ENCODE peak calls at places on chromosomes 6 and 20, in ten cellular contexts. One of them, this sample, is unnamed.

GRCh38 chr6:91565207-91565606 is 978.3 kb upstream of the MAP3K7 start:
- DNase-seq in lung: no peak
- DNase-seq in activated gamma-delta T cell treated with Interleukin-2 at 50 U/mL for 16 hours: no peak
- DNase-seq in KG1: no peak
- DNase-seq in HTR-8/SVneo: no peak
- DNase-seq in GM04504: no peak
- DNase-seq in HCT116: no peak
- DNase-seq in fibroblast of mammary gland: no peak
- DNase-seq in A549: no peak
- DNase-seq in islet precursor cell: no peak
- DNase-seq in this sample: no peak

GRCh38 chr20:4341804-4342560 is 326.6 kb upstream of the RNF24 start:
- DNase-seq in fibroblast of mammary gland: peak; percentile 51
- DNase-seq in GM04504: peak; percentile 53
- DNase-seq in HTR-8/SVneo: peak; percentile 63
- DNase-seq in HCT116: no peak
- DNase-seq in activated gamma-delta T cell treated with Interleukin-2 at 50 U/mL for 16 hours: no peak
- DNase-seq in islet precursor cell: peak; percentile 75
- DNase-seq in A549: no peak
- DNase-seq in lung: no peak
- DNase-seq in KG1: no peak
- DNase-seq in this sample: peak; percentile 45

GRCh38 chr20:47181056-47181862 is 175.2 kb downstream of the ZMYND8 start:
- DNase-seq in islet precursor cell: peak; percentile 76
- DNase-seq in fibroblast of mammary gland: peak; percentile 82
- DNase-seq in activated gamma-delta T cell treated with Interleukin-2 at 50 U/mL for 16 hours: no peak
- DNase-seq in A549: peak; percentile 92
- DNase-seq in HTR-8/SVneo: peak; percentile 88
- DNase-seq in HCT116: peak; percentile 54
- DNase-seq in KG1: no peak
- DNase-seq in GM04504: peak; percentile 31
- DNase-seq in lung: no peak
- DNase-seq in this sample: peak; percentile 62

GRCh38 chr6:137095093-137095492 is 50.3 kb upstream of the IL20RA start:
- DNase-seq in KG1: no peak
- DNase-seq in fibroblast of mammary gland: no peak
- DNase-seq in HTR-8/SVneo: no peak
- DNase-seq in GM04504: no peak
- DNase-seq in islet precursor cell: no peak
- DNase-seq in HCT116: no peak
- DNase-seq in A549: no peak
- DNase-seq in lung: no peak
- DNase-seq in activated gamma-delta T cell treated with Interleukin-2 at 50 U/mL for 16 hours: no peak
- DNase-seq in this sample: no peak

GRCh38 chr20:47224857-47225256 is 131.6 kb downstream of the ZMYND8 start:
- DNase-seq in activated gamma-delta T cell treated with Interleukin-2 at 50 U/mL for 16 hours: no peak
- DNase-seq in KG1: no peak
- DNase-seq in lung: no peak
- DNase-seq in fibroblast of mammary gland: no peak
- DNase-seq in HTR-8/SVneo: no peak
- DNase-seq in GM04504: no peak
- DNase-seq in A549: no peak
- DNase-seq in islet precursor cell: no peak
- DNase-seq in HCT116: no peak
- DNase-seq in this sample: no peak

GRCh38 chr6:67608099-67608749 is 1026.9 kb upstream of the ADGRB3 start:
- DNase-seq in KG1: no peak
- DNase-seq in A549: no peak
- DNase-seq in islet precursor cell: no peak
- DNase-seq in GM04504: no peak
- DNase-seq in fibroblast of mammary gland: no peak
- DNase-seq in HTR-8/SVneo: no peak
- DNase-seq in lung: no peak
- DNase-seq in HCT116: no peak
- DNase-seq in activated gamma-delta T cell treated with Interleukin-2 at 50 U/mL for 16 hours: no peak
- DNase-seq in this sample: no peak

GRCh38 chr6:168201383-168201782 is 118.2 kb downstream of the DACT2 start:
- DNase-seq in HCT116: no peak
- DNase-seq in islet precursor cell: peak; percentile 69
- DNase-seq in GM04504: no peak
- DNase-seq in lung: no peak
- DNase-seq in activated gamma-delta T cell treated with Interleukin-2 at 50 U/mL for 16 hours: no peak
- DNase-seq in A549: peak; percentile 12
- DNase-seq in KG1: no peak
- DNase-seq in fibroblast of mammary gland: no peak
- DNase-seq in HTR-8/SVneo: no peak
- DNase-seq in this sample: peak; percentile 54

GRCh38 chr6:63584125-63584514 is 11.8 kb downstream of the LOC128125822 start:
- DNase-seq in GM04504: no peak
- DNase-seq in lung: no peak
- DNase-seq in KG1: no peak
- DNase-seq in A549: no peak
- DNase-seq in HCT116: no peak
- DNase-seq in fibroblast of mammary gland: peak; percentile 62
- DNase-seq in islet precursor cell: no peak
- DNase-seq in activated gamma-delta T cell treated with Interleukin-2 at 50 U/mL for 16 hours: no peak
- DNase-seq in HTR-8/SVneo: no peak
- DNase-seq in this sample: no peak

GRCh38 chr6:147141690-147142308 is 62.4 kb upstream of the STXBP5 start:
- DNase-seq in HCT116: no peak
- DNase-seq in lung: no peak
- DNase-seq in KG1: no peak
- DNase-seq in fibroblast of mammary gland: peak; percentile 80
- DNase-seq in activated gamma-delta T cell treated with Interleukin-2 at 50 U/mL for 16 hours: no peak
- DNase-seq in islet precursor cell: no peak
- DNase-seq in HTR-8/SVneo: peak; percentile 28
- DNase-seq in A549: no peak
- DNase-seq in GM04504: no peak
- DNase-seq in this sample: no peak

GRCh38 chr20:49287555-49288249 is 9.8 kb upstream of the ZNFX1 start:
- DNase-seq in A549: no peak
- DNase-seq in islet precursor cell: no peak
- DNase-seq in GM04504: no peak
- DNase-seq in lung: no peak
- DNase-seq in KG1: no peak
- DNase-seq in HTR-8/SVneo: no peak
- DNase-seq in fibroblast of mammary gland: peak; percentile 63
- DNase-seq in HCT116: no peak
- DNase-seq in activated gamma-delta T cell treated with Interleukin-2 at 50 U/mL for 16 hours: no peak
- DNase-seq in this sample: no peak

GRCh38 chr20:35005463-35005961 is 49.8 kb downstream of the MYH7B start:
- DNase-seq in HCT116: no peak
- DNase-seq in islet precursor cell: peak; percentile 37
- DNase-seq in fibroblast of mammary gland: no peak
- DNase-seq in A549: no peak
- DNase-seq in KG1: no peak
- DNase-seq in HTR-8/SVneo: no peak
- DNase-seq in GM04504: no peak
- DNase-seq in activated gamma-delta T cell treated with Interleukin-2 at 50 U/mL for 16 hours: no peak
- DNase-seq in lung: no peak
- DNase-seq in this sample: no peak

GRCh38 chr6:7433211-7433610 is 43.6 kb downstream of the RIOK1 start:
- DNase-seq in fibroblast of mammary gland: no peak
- DNase-seq in islet precursor cell: no peak
- DNase-seq in HTR-8/SVneo: no peak
- DNase-seq in lung: no peak
- DNase-seq in KG1: no peak
- DNase-seq in GM04504: no peak
- DNase-seq in activated gamma-delta T cell treated with Interleukin-2 at 50 U/mL for 16 hours: no peak
- DNase-seq in HCT116: no peak
- DNase-seq in A549: no peak
- DNase-seq in this sample: no peak

GRCh38 chr20:51767018-51767866 is 948 bp downstream of the ATP9A start:
- DNase-seq in fibroblast of mammary gland: peak; percentile 35
- DNase-seq in lung: peak; percentile 87
- DNase-seq in HTR-8/SVneo: peak; percentile 88
- DNase-seq in A549: peak; percentile 72
- DNase-seq in activated gamma-delta T cell treated with Interleukin-2 at 50 U/mL for 16 hours: peak; percentile 42
- DNase-seq in KG1: no peak
- DNase-seq in GM04504: no peak
- DNase-seq in HCT116: peak; percentile 85
- DNase-seq in islet precursor cell: peak; percentile 94
- DNase-seq in this sample: peak; percentile 89

GRCh38 chr20:63056236-63057132 is 49.7 kb upstream of the BHLHE23 start:
- DNase-seq in KG1: no peak
- DNase-seq in fibroblast of mammary gland: no peak
- DNase-seq in lung: no peak
- DNase-seq in activated gamma-delta T cell treated with Interleukin-2 at 50 U/mL for 16 hours: peak; percentile 15
- DNase-seq in HCT116: no peak
- DNase-seq in GM04504: no peak
- DNase-seq in A549: no peak
- DNase-seq in HTR-8/SVneo: peak; percentile 79
- DNase-seq in islet precursor cell: peak; percentile 73
- DNase-seq in this sample: peak; percentile 77

GRCh38 chr6:7243188-7243942 is 69.6 kb downstream of the SSR1 start:
- DNase-seq in lung: peak; percentile 58
- DNase-seq in HCT116: peak; percentile 47
- DNase-seq in fibroblast of mammary gland: peak; percentile 70
- DNase-seq in islet precursor cell: peak; percentile 73
- DNase-seq in GM04504: no peak
- DNase-seq in activated gamma-delta T cell treated with Interleukin-2 at 50 U/mL for 16 hours: peak; percentile 46
- DNase-seq in HTR-8/SVneo: peak; percentile 74
- DNase-seq in KG1: peak; percentile 87
- DNase-seq in A549: peak; percentile 54
- DNase-seq in this sample: peak; percentile 74

GRCh38 chr20:11174861-11175260 is 501.1 kb upstream of the JAG1 start:
- DNase-seq in HTR-8/SVneo: no peak
- DNase-seq in KG1: no peak
- DNase-seq in GM04504: no peak
- DNase-seq in A549: no peak
- DNase-seq in activated gamma-delta T cell treated with Interleukin-2 at 50 U/mL for 16 hours: no peak
- DNase-seq in islet precursor cell: no peak
- DNase-seq in lung: no peak
- DNase-seq in fibroblast of mammary gland: no peak
- DNase-seq in HCT116: no peak
- DNase-seq in this sample: no peak

GRCh38 chr20:22339091-22339881 is 245.1 kb downstream of the FOXA2 start:
- DNase-seq in A549: peak; percentile 60
- DNase-seq in lung: peak; percentile 54
- DNase-seq in activated gamma-delta T cell treated with Interleukin-2 at 50 U/mL for 16 hours: peak; percentile 19
- DNase-seq in KG1: peak; percentile 78
- DNase-seq in islet precursor cell: no peak
- DNase-seq in GM04504: peak; percentile 16
- DNase-seq in fibroblast of mammary gland: peak; percentile 78
- DNase-seq in HTR-8/SVneo: peak; percentile 31
- DNase-seq in HCT116: peak; percentile 70
- DNase-seq in this sample: peak; percentile 36

GRCh38 chr6:63307581-63308246 is 12.1 kb downstream of the LGSN start:
- DNase-seq in lung: no peak
- DNase-seq in HCT116: peak; percentile 47
- DNase-seq in HTR-8/SVneo: peak; percentile 22
- DNase-seq in activated gamma-delta T cell treated with Interleukin-2 at 50 U/mL for 16 hours: no peak
- DNase-seq in GM04504: peak; percentile 9
- DNase-seq in fibroblast of mammary gland: peak; percentile 65
- DNase-seq in KG1: no peak
- DNase-seq in A549: peak; percentile 39
- DNase-seq in islet precursor cell: no peak
- DNase-seq in this sample: peak; percentile 17

GRCh38 chr20:35225319-35226125 is 968 bp upstream of the MMP24 start:
- DNase-seq in islet precursor cell: no peak
- DNase-seq in GM04504: no peak
- DNase-seq in HTR-8/SVneo: no peak
- DNase-seq in activated gamma-delta T cell treated with Interleukin-2 at 50 U/mL for 16 hours: no peak
- DNase-seq in HCT116: no peak
- DNase-seq in lung: no peak
- DNase-seq in A549: no peak
- DNase-seq in KG1: no peak
- DNase-seq in fibroblast of mammary gland: no peak
- DNase-seq in this sample: peak; percentile 31

GRCh38 chr6:163861627-163862026 is 447.1 kb downstream of the QKI start:
- DNase-seq in GM04504: no peak
- DNase-seq in lung: no peak
- DNase-seq in fibroblast of mammary gland: no peak
- DNase-seq in islet precursor cell: no peak
- DNase-seq in HTR-8/SVneo: no peak
- DNase-seq in A549: no peak
- DNase-seq in activated gamma-delta T cell treated with Interleukin-2 at 50 U/mL for 16 hours: no peak
- DNase-seq in HCT116: no peak
- DNase-seq in KG1: no peak
- DNase-seq in this sample: no peak

GRCh38 chr6:4270799-4271198 is 135.4 kb upstream of the ECI2 start:
- DNase-seq in fibroblast of mammary gland: peak; percentile 68
- DNase-seq in GM04504: peak; percentile 22
- DNase-seq in HCT116: no peak
- DNase-seq in islet precursor cell: no peak
- DNase-seq in KG1: no peak
- DNase-seq in lung: no peak
- DNase-seq in A549: no peak
- DNase-seq in activated gamma-delta T cell treated with Interleukin-2 at 50 U/mL for 16 hours: no peak
- DNase-seq in HTR-8/SVneo: no peak
- DNase-seq in this sample: no peak

GRCh38 chr6:45786243-45786795 is 229.3 kb downstream of the CLIC5 start:
- DNase-seq in lung: no peak
- DNase-seq in GM04504: no peak
- DNase-seq in HTR-8/SVneo: no peak
- DNase-seq in A549: no peak
- DNase-seq in HCT116: no peak
- DNase-seq in fibroblast of mammary gland: no peak
- DNase-seq in activated gamma-delta T cell treated with Interleukin-2 at 50 U/mL for 16 hours: no peak
- DNase-seq in islet precursor cell: no peak
- DNase-seq in KG1: no peak
- DNase-seq in this sample: no peak

GRCh38 chr20:9241232-9241692 is 172.4 kb downstream of the PLCB4 start:
- DNase-seq in HCT116: peak; percentile 47
- DNase-seq in islet precursor cell: no peak
- DNase-seq in KG1: no peak
- DNase-seq in HTR-8/SVneo: peak; percentile 27
- DNase-seq in activated gamma-delta T cell treated with Interleukin-2 at 50 U/mL for 16 hours: no peak
- DNase-seq in GM04504: peak; percentile 59
- DNase-seq in lung: no peak
- DNase-seq in A549: no peak
- DNase-seq in fibroblast of mammary gland: peak; percentile 82
- DNase-seq in this sample: no peak

GRCh38 chr20:40441771-40442170 is 247.3 kb downstream of the MAFB start:
- DNase-seq in A549: no peak
- DNase-seq in fibroblast of mammary gland: no peak
- DNase-seq in GM04504: no peak
- DNase-seq in lung: no peak
- DNase-seq in KG1: no peak
- DNase-seq in HTR-8/SVneo: no peak
- DNase-seq in HCT116: no peak
- DNase-seq in islet precursor cell: no peak
- DNase-seq in activated gamma-delta T cell treated with Interleukin-2 at 50 U/mL for 16 hours: no peak
- DNase-seq in this sample: no peak

GRCh38 chr6:14537061-14537460 is 419.5 kb downstream of the CD83 start:
- DNase-seq in KG1: no peak
- DNase-seq in A549: no peak
- DNase-seq in islet precursor cell: no peak
- DNase-seq in HCT116: no peak
- DNase-seq in activated gamma-delta T cell treated with Interleukin-2 at 50 U/mL for 16 hours: no peak
- DNase-seq in fibroblast of mammary gland: peak; percentile 59
- DNase-seq in lung: no peak
- DNase-seq in HTR-8/SVneo: no peak
- DNase-seq in GM04504: no peak
- DNase-seq in this sample: no peak

GRCh38 chr6:107931894-107932293 is 26.1 kb downstream of the SEC63 start:
- DNase-seq in HCT116: no peak
- DNase-seq in HTR-8/SVneo: no peak
- DNase-seq in lung: no peak
- DNase-seq in fibroblast of mammary gland: no peak
- DNase-seq in islet precursor cell: no peak
- DNase-seq in A549: no peak
- DNase-seq in activated gamma-delta T cell treated with Interleukin-2 at 50 U/mL for 16 hours: no peak
- DNase-seq in KG1: no peak
- DNase-seq in GM04504: no peak
- DNase-seq in this sample: no peak

GRCh38 chr6:14110001-14110818 is 7.4 kb upstream of the CD83 start:
- DNase-seq in lung: no peak
- DNase-seq in GM04504: no peak
- DNase-seq in activated gamma-delta T cell treated with Interleukin-2 at 50 U/mL for 16 hours: no peak
- DNase-seq in islet precursor cell: no peak
- DNase-seq in HCT116: no peak
- DNase-seq in fibroblast of mammary gland: no peak
- DNase-seq in A549: no peak
- DNase-seq in HTR-8/SVneo: no peak
- DNase-seq in KG1: no peak
- DNase-seq in this sample: no peak

GRCh38 chr6:85343428-85343827 is 106.5 kb upstream of the NT5E start:
- DNase-seq in HTR-8/SVneo: no peak
- DNase-seq in islet precursor cell: no peak
- DNase-seq in HCT116: no peak
- DNase-seq in activated gamma-delta T cell treated with Interleukin-2 at 50 U/mL for 16 hours: no peak
- DNase-seq in GM04504: no peak
- DNase-seq in KG1: no peak
- DNase-seq in lung: no peak
- DNase-seq in A549: no peak
- DNase-seq in fibroblast of mammary gland: no peak
- DNase-seq in this sample: no peak

This sample was measured in ELF-1.